ENCODE peak calls at places on chromosomes 3 and 15, in seven cellular contexts. G is central memory CD4-positive, alpha-beta T cell; P is SK-N-DZ; V is endothelial cell; D is GM04503; F is activated CD4-positive, alpha-beta T cell treated with anti-CD3 and anti-CD28 coated beads, Interleukin-2, amount 50 U/mL, for 24 hours; K is AG20443. W is an unnamed sample.

GRCh38 chr3:187767266-187768032 is 22.2 kb upstream of the BCL6 start:
- DNase-seq in D (peak; percentile 86), G (no peak), K (peak; percentile 75), F (no peak), V (no peak), P (no peak), W (peak; percentile 46)

GRCh38 chr3:38121451-38121831 is 15.5 kb downstream of the ACAA1 start:
- DNase-seq in P (no peak), V (no peak), D (no peak), K (no peak), F (no peak), G (no peak), W (no peak)

GRCh38 chr15:92638709-92639365 is 16.7 kb downstream of the FAM174B start:
- DNase-seq in V (no peak), P (no peak), F (no peak), K (no peak), G (no peak), D (no peak), W (no peak)

GRCh38 chr15:83379574-83379973 is 67.6 kb upstream of the SH3GL3 start:
- DNase-seq in G (no peak), F (no peak), K (peak; percentile 81), D (no peak), P (no peak), V (no peak), W (peak; percentile 97)

GRCh38 chr3:172246107-172246870 is 202.0 kb downstream of the GHSR start:
- DNase-seq in D (no peak), K (no peak), F (no peak), P (no peak), V (no peak), G (no peak), W (no peak)

GRCh38 chr3:58066842-58067241 is 58.6 kb downstream of the FLNB start:
- DNase-seq in D (no peak), F (no peak), K (peak; percentile 62), P (no peak), V (no peak), G (no peak), W (no peak)

GRCh38 chr3:42804831-42805821 is 836 bp upstream of the HIGD1A start:
- DNase-seq in F (no peak), G (no peak), V (peak; percentile 38), P (no peak), D (no peak), K (peak; percentile 18), W (no peak)

GRCh38 chr3:30181546-30181945 is 424.9 kb upstream of the TGFBR2 start:
- DNase-seq in D (no peak), V (no peak), P (no peak), K (peak; percentile 14), F (no peak), G (no peak), W (no peak)

GRCh38 chr3:160330111-160330510 is 68.9 kb downstream of the IFT80 start:
- DNase-seq in G (no peak), P (no peak), K (no peak), D (no peak), F (no peak), V (no peak), W (no peak)

GRCh38 chr3:175940881-175941280 is 1081.7 kb downstream of the NAALADL2 start:
- DNase-seq in K (no peak), V (no peak), P (peak; percentile 33), G (no peak), D (no peak), F (no peak), W (no peak)

GRCh38 chr3:134336587-134336986 is 37.7 kb downstream of the AMOTL2 start:
- DNase-seq in F (no peak), P (no peak), D (no peak), V (no peak), G (no peak), K (no peak), W (peak; percentile 57)

W was measured in RWPE1.